ENCODE peak calls at places on chromosomes 11 and 22, in eight cellular contexts. H, G, P, J, A, E, M and B are unnamed samples.

GRCh38 chr22:30598986-30599385 is 7.3 kb upstream of the PES1 start:
- DNase-seq in H (no peak), G (no peak), P (no peak), J (no peak), A (no peak), E (no peak), M (no peak), B (no peak)

GRCh38 chr11:57288771-57289579 is 35.8 kb downstream of the TNKS1BP1 start:
- DNase-seq in H (no peak), G (peak), P (no peak), J (peak), A (no peak), E (peak), M (peak), B (no peak)

GRCh38 chr11:94501522-94501921 is 7.7 kb downstream of the ANKRD49 start:
- DNase-seq in H (no peak), G (no peak), P (no peak), J (no peak), A (no peak), E (no peak), M (no peak), B (no peak)

GRCh38 chr11:21976210-21976609 is 216.7 kb upstream of the ANO5 start:
- DNase-seq in H (no peak), G (no peak), P (no peak), J (no peak), A (no peak), E (no peak), M (no peak), B (no peak)

GRCh38 chr11:69770525-69770924 is 4.6 kb downstream of the FGF4 start:
- DNase-seq in H (no peak), G (no peak), P (no peak), J (no peak), A (no peak), E (no peak), M (no peak), B (no peak)

GRCh38 chr11:44559207-44559943 is 6.1 kb upstream of the CD82 start:
- DNase-seq in H (no peak), G (no peak), P (peak), J (no peak), A (no peak), E (no peak), M (no peak), B (no peak)

GRCh38 chr22:41256898-41257260 is 16.1 kb upstream of the CHADL start:
- DNase-seq in H (no peak), G (no peak), P (no peak), J (peak), A (no peak), E (no peak), M (peak), B (no peak)

GRCh38 chr11:78952866-78953265 is 378.2 kb upstream of the NARS2 start:
- DNase-seq in H (no peak), G (no peak), P (no peak), J (peak), A (no peak), E (no peak), M (no peak), B (no peak)

GRCh38 chr11:126949066-126949945 is 51.3 kb downstream of the KIRREL3 start:
- DNase-seq in H (no peak), G (no peak), P (no peak), J (no peak), A (no peak), E (no peak), M (no peak), B (no peak)

GRCh38 chr11:11472096-11472495 is 119.0 kb upstream of the CSNK2A3 start:
- DNase-seq in H (no peak), G (no peak), P (no peak), J (no peak), A (no peak), E (no peak), M (no peak), B (no peak)

GRCh38 chr11:70333206-70333605 is 62.7 kb downstream of the PPFIA1 start:
- DNase-seq in H (no peak), G (no peak), P (no peak), J (no peak), A (no peak), E (no peak), M (no peak), B (no peak)

GRCh38 chr22:44920183-44920582 is 89.6 kb downstream of the PHF21B start:
- DNase-seq in H (no peak), G (no peak), P (no peak), J (no peak), A (no peak), E (no peak), M (no peak), B (no peak)

GRCh38 chr11:17267576-17267975 is 9.0 kb upstream of the NUCB2 start:
- DNase-seq in H (no peak), G (no peak), P (no peak), J (no peak), A (peak), E (no peak), M (peak), B (no peak)

GRCh38 chr11:69122642-69123431 is 32.9 kb upstream of the SMIM38 start:
- DNase-seq in H (peak), G (peak), P (no peak), J (peak), A (peak), E (peak), M (peak), B (peak)

GRCh38 chr22:24146190-24146616 is 35.1 kb upstream of the SUSD2 start:
- DNase-seq in H (peak), G (peak), P (peak), J (peak), A (peak), E (peak), M (peak), B (no peak)

GRCh38 chr22:31173386-31174145 is 13.6 kb downstream of the RNF185 start:
- DNase-seq in H (no peak), G (no peak), P (no peak), J (peak), A (peak), E (no peak), M (peak), B (no peak)

GRCh38 chr11:33480636-33481035 is 220.0 kb downstream of the C11orf91 start:
- DNase-seq in H (no peak), G (no peak), P (no peak), J (no peak), A (no peak), E (no peak), M (no peak), B (no peak)

GRCh38 chr11:83115992-83116641 is 40.8 kb upstream of the PCF11 start:
- DNase-seq in H (no peak), G (no peak), P (no peak), J (no peak), A (no peak), E (no peak), M (no peak), B (no peak)

GRCh38 chr22:17120281-17120680 is 879 bp downstream of the TMEM121B start:
- DNase-seq in H (peak), G (peak), P (no peak), J (peak), A (no peak), E (peak), M (peak), B (peak)

GRCh38 chr22:19596680-19597398 is 72.6 kb upstream of the CLDN5 start:
- DNase-seq in H (no peak), G (no peak), P (peak), J (no peak), A (no peak), E (no peak), M (peak), B (no peak)

GRCh38 chr11:20155683-20156279 is 4.5 kb downstream of the DBX1 start:
- DNase-seq in H (no peak), G (no peak), P (no peak), J (no peak), A (no peak), E (no peak), M (no peak), B (no peak)

GRCh38 chr22:30823015-30823370 is 128.3 kb downstream of the OSBP2 start:
- DNase-seq in H (no peak), G (no peak), P (no peak), J (no peak), A (no peak), E (peak), M (peak), B (no peak)

GRCh38 chr22:27810566-27810965 is 9.0 kb upstream of the MN1 start:
- DNase-seq in H (peak), G (peak), P (no peak), J (peak), A (no peak), E (no peak), M (peak), B (no peak)

GRCh38 chr22:24186892-24187670 is 5.8 kb downstream of the SUSD2 start:
- DNase-seq in H (peak), G (peak), P (no peak), J (no peak), A (no peak), E (peak), M (no peak), B (no peak)

GRCh38 chr22:22558972-22559603 is at the start of gene PRAME:
- DNase-seq in H (peak), G (peak), P (peak), J (peak), A (peak), E (peak), M (peak), B (no peak)
- TF ChIP-seq CTCF in H (peak), G (peak), P (peak), J (peak), A (peak), E (peak), M (peak), B (peak)

DNA sequence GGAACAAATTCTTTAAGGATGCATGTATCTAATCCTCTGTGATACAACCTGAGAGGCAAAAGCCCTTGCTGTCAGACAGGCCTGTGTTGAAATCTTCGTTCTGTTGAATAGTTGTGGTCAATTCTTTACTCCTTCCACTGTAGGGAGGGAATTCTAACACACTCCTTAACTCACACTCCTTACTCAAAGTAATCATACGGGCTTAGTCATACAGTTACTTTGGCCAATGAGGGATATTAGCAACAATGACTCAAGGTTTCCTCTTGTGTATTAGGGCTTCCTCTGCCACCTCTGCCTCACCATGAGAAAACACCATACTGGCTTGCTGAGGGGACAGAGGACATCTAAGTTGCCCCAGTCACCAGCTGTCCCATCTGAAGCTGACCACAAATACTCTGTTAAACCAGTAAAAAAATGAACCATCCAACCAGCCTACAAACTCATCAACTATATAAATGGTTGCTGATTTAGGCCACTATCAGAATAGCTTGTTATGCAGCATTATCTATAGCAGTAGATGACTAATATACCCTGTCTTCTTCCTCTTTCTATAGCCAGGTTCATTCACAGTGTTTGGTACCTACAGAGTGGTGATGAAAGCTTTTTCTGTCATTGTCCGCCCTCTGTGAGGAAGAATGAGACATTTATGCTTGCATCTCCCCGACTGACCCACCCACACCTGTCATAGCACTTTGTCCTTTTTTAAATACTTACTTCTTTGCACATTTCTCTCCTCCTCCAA is 322.8 kb upstream of the SYN3 start:
- DNase-seq in H (no peak), G (no peak), P (no peak), J (peak), A (peak), E (no peak), M (peak), B (no peak)
- TF ChIP-seq CTCF in H (no peak), G (no peak), P (no peak), J (no peak), A (no peak), E (no peak), M (no peak), B (no peak)

GRCh38 chr11:329886-330253 is 9.2 kb upstream of the IFITM3 start:
- DNase-seq in H (no peak), G (no peak), P (no peak), J (no peak), A (no peak), E (no peak), M (no peak), B (no peak)

GRCh38 chr11:328012-328411 is 7.4 kb upstream of the IFITM3 start:
- DNase-seq in H (no peak), G (peak), P (no peak), J (no peak), A (no peak), E (no peak), M (no peak), B (no peak)

GRCh38 chr11:331332-332060 is 10.8 kb upstream of the IFITM3 start:
- DNase-seq in H (no peak), G (peak), P (peak), J (no peak), A (no peak), E (no peak), M (no peak), B (no peak)

GRCh38 chr11:330694-331314 is 10.1 kb upstream of the IFITM3 start:
- DNase-seq in H (no peak), G (peak), P (peak), J (no peak), A (no peak), E (no peak), M (no peak), B (no peak)

DNA sequence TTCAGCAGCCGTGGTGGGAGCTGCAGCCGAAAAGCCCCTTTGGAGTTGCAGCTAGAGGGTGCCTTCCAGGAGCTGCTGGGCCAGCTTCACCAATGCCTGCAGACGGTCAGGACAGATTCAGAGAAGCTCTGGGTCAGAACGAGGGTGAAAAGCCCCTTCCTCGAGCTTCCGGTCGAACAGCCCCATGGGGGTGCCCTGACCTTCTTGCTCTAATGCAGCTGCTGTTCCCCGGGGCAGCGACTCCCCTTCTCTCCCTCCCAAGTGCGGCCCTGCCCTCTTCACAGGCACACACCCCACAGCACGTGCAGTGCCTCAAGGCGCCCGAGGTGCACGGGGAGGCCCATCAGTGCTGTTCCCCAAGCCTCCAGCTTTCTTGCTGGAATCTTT is 9.6 kb upstream of the IFITM3 start:
- DNase-seq in H (no peak), G (peak), P (peak), J (no peak), A (no peak), E (peak), M (no peak), B (no peak)
- TF ChIP-seq CTCF in H (no peak), G (no peak), P (peak), J (no peak), A (no peak), E (no peak), M (no peak), B (no peak)

GRCh38 chr11:128569291-128569690 is 18.1 kb downstream of the ETS1 start:
- DNase-seq in H (no peak), G (no peak), P (no peak), J (no peak), A (no peak), E (no peak), M (no peak), B (no peak)
- TF ChIP-seq CTCF in H (no peak), G (no peak), P (no peak), J (no peak), A (no peak), E (no peak), M (no peak), B (no peak)